ENCODE peak calls at places on chromosomes 1 and 21, in ten cellular contexts. X is EH; W is T-helper 2 cell; I is lower lobe of right lung; E is renal cortical epithelial cell; C is AG20443; R is stimulated activated CD4-positive, alpha-beta T cell treated with anti-CD3 and anti-CD28 coated beads, TNF-alpha, amount 100 ng/mL, for 4 hours; L is GM20000; N is BE2C; D is SJSA1. J is an unnamed sample.

GRCh38 chr1:204873714-204874113 is 3.1 kb downstream of the NFASC start:
- DNase-seq in R (no peak), X (no peak), N (no peak), I (no peak), E (no peak), C (no peak), W (no peak), D (no peak), L (no peak), J (no peak)

GRCh38 chr1:224169876-224170275 is 13.2 kb upstream of the DEGS1 start:
- DNase-seq in D (no peak), W (no peak), N (no peak), E (no peak), L (no peak), X (peak; percentile 61), I (no peak), R (no peak), C (no peak), J (no peak)

GRCh38 chr1:151157067-151157531 is 650 bp downstream of the TNFAIP8L2 start:
- DNase-seq in N (no peak), X (no peak), R (no peak), W (peak; percentile 60), L (no peak), E (no peak), I (no peak), D (no peak), C (no peak), J (no peak)

GRCh38 chr1:222697203-222697602 is 15.1 kb downstream of the AIDA start:
- DNase-seq in I (no peak), X (no peak), C (no peak), N (no peak), E (no peak), D (no peak), R (no peak), L (no peak), W (no peak), J (no peak)

GRCh38 chr1:181140398-181140797 is 51.9 kb downstream of the IER5 start:
- DNase-seq in X (peak; percentile 61), W (no peak), N (no peak), E (no peak), L (no peak), R (no peak), I (no peak), D (no peak), C (peak; percentile 38), J (no peak)

GRCh38 chr1:41447995-41448770 is 36.3 kb downstream of the EDN2 start:
- DNase-seq in W (no peak), L (no peak), I (no peak), X (peak; percentile 59), D (no peak), C (no peak), E (peak; percentile 53), R (no peak), N (peak; percentile 70), J (no peak)

GRCh38 chr1:84936116-84936810 is 43.3 kb upstream of the LPAR3 start:
- DNase-seq in N (peak; percentile 12), I (no peak), C (peak; percentile 78), R (no peak), W (peak; percentile 5), E (peak; percentile 69), L (peak; percentile 38), D (no peak), X (peak; percentile 74), J (peak; percentile 49)

GRCh38 chr1:37817481-37817880 is 9.5 kb upstream of the YRDC start:
- DNase-seq in L (no peak), C (no peak), R (no peak), N (no peak), X (no peak), I (no peak), W (no peak), D (no peak), E (no peak), J (no peak)

GRCh38 chr1:63983391-63984256 is 209.8 kb downstream of the ROR1 start:
- DNase-seq in W (no peak), E (peak; percentile 44), X (no peak), I (no peak), D (no peak), L (no peak), R (no peak), N (no peak), C (no peak), J (no peak)

GRCh38 chr1:189211742-189212141 is 1265.9 kb downstream of the BRINP3 start:
- DNase-seq in W (no peak), X (no peak), N (no peak), D (no peak), C (no peak), I (no peak), E (peak; percentile 66), L (no peak), R (no peak), J (no peak)

GRCh38 chr21:45130324-45130774 is 56.0 kb downstream of the ADARB1 start:
- DNase-seq in R (no peak), E (peak; percentile 18), N (no peak), L (peak; percentile 45), I (no peak), D (peak; percentile 78), W (no peak), C (peak; percentile 71), X (peak; percentile 87), J (peak; percentile 68)

GRCh38 chr1:235098547-235098946 is 30.1 kb downstream of the TOMM20 start:
- DNase-seq in C (no peak), E (no peak), N (no peak), D (no peak), I (no peak), L (no peak), W (no peak), X (no peak), R (no peak), J (no peak)

GRCh38 chr1:10538608-10539355 is 64.0 kb downstream of the PEX14 start:
- DNase-seq in I (no peak), E (no peak), C (no peak), X (no peak), D (no peak), L (no peak), W (no peak), N (no peak), R (no peak), J (no peak)

GRCh38 chr1:231800071-231800470 is 173.5 kb downstream of the DISC1 start:
- DNase-seq in D (no peak), L (no peak), E (peak; percentile 30), N (no peak), X (peak; percentile 76), W (no peak), R (no peak), I (no peak), C (peak; percentile 45), J (no peak)

GRCh38 chr1:30360281-30360680 is 363.1 kb downstream of the MATN1 start:
- DNase-seq in C (no peak), R (no peak), D (no peak), W (no peak), N (no peak), L (no peak), E (no peak), X (no peak), I (no peak), J (no peak)

GRCh38 chr1:168319691-168320090 is 39.0 kb downstream of the TBX19 start:
- DNase-seq in C (no peak), I (no peak), R (no peak), D (no peak), X (no peak), L (no peak), N (no peak), W (no peak), E (no peak), J (no peak)

GRCh38 chr1:67957026-67957425 is 93.4 kb downstream of the DIRAS3 start:
- DNase-seq in D (no peak), X (no peak), I (no peak), W (no peak), R (no peak), L (no peak), C (no peak), N (peak; percentile 6), E (no peak), J (no peak)

GRCh38 chr1:100183370-100183769 is 5.3 kb upstream of the LRRC39 start:
- DNase-seq in R (no peak), N (no peak), E (no peak), W (no peak), L (no peak), C (no peak), D (no peak), I (no peak), X (no peak), J (no peak)

GRCh38 chr1:7388141-7388487 is 383.0 kb upstream of the VAMP3 start:
- DNase-seq in I (no peak), C (no peak), X (no peak), W (no peak), E (no peak), L (no peak), N (no peak), R (no peak), D (peak; percentile 24), J (no peak)

GRCh38 chr1:115461526-115461925 is 123.5 kb upstream of the NGF start:
- DNase-seq in I (no peak), C (no peak), X (no peak), L (no peak), D (no peak), R (no peak), N (no peak), E (no peak), W (no peak), J (no peak)

GRCh38 chr1:42756956-42757891 is 9.6 kb downstream of the P3H1 start:
- DNase-seq in R (no peak), N (peak; percentile 16), W (no peak), X (peak; percentile 75), D (no peak), E (peak; percentile 74), L (peak; percentile 82), I (no peak), C (peak; percentile 74), J (no peak)

GRCh38 chr1:95006681-95007080 is 66.1 kb downstream of the ALG14 start:
- DNase-seq in R (no peak), N (no peak), C (no peak), L (no peak), X (peak; percentile 34), I (no peak), W (no peak), D (no peak), E (no peak), J (no peak)

GRCh38 chr1:109161836-109162606 is 48.1 kb downstream of the ELAPOR1 start:
- DNase-seq in N (peak; percentile 14), E (peak; percentile 87), R (no peak), L (peak; percentile 48), I (peak; percentile 73), X (peak; percentile 98), C (peak; percentile 89), D (no peak), W (no peak), J (peak; percentile 73)

GRCh38 chr1:202304370-202304769 is 37.4 kb downstream of the UBE2T start:
- DNase-seq in E (no peak), X (no peak), L (no peak), C (no peak), R (no peak), W (no peak), N (peak; percentile 90), D (no peak), I (no peak), J (no peak)

GRCh38 chr1:10510520-10511493 is 36.1 kb downstream of the PEX14 start:
- DNase-seq in W (peak; percentile 68), R (peak; percentile 35), C (peak; percentile 80), D (peak; percentile 84), L (peak; percentile 86), X (peak; percentile 93), E (peak; percentile 82), N (peak; percentile 24), I (no peak), J (peak; percentile 73)

GRCh38 chr1:59367269-59368006 is 70.5 kb downstream of the FGGY start:
- DNase-seq in L (no peak), I (peak; percentile 65), C (peak; percentile 90), W (no peak), X (peak; percentile 93), R (no peak), E (peak; percentile 96), N (no peak), D (no peak), J (peak; percentile 91)

GRCh38 chr21:20701235-20701634 is 297.0 kb upstream of the NCAM2 start:
- DNase-seq in C (no peak), L (no peak), D (no peak), W (no peak), N (no peak), R (no peak), X (no peak), I (no peak), E (no peak), J (no peak)

GRCh38 chr1:172697463-172698100 is 38.7 kb downstream of the FASLG start:
- DNase-seq in D (no peak), N (no peak), R (no peak), L (no peak), I (no peak), W (no peak), E (no peak), C (no peak), X (no peak), J (no peak)